ENCODE peak calls at places on chromosomes 2 and 18, in seven cellular contexts. A is stimulated activated CD8-positive, alpha-beta memory T cell treated with anti-CD3 and anti-CD28 coated beads, Interleukin-7, amount 100 ng/mL, for 4 hours; C is HS-5; Q is NCI-H774; V is anterior cingulate cortex; F is BE2C; R is HTR-8/SVneo. K is an unnamed sample.

GRCh38 chr2:16407358-16407757 is 258.3 kb downstream of the CYRIA start:
- DNase-seq in A (no peak), C (no peak), Q (no peak), V (peak), F (peak), R (no peak), K (no peak)

GRCh38 chr18:53920312-53921075 is 304.0 kb downstream of the MBD2 start:
- DNase-seq in A (no peak), C (no peak), Q (no peak), V (no peak), F (no peak), R (no peak), K (no peak)

GRCh38 chr2:232353660-232354059 is 24.9 kb upstream of the ALPP start:
- DNase-seq in A (no peak), C (no peak), Q (no peak), V (no peak), F (no peak), R (no peak), K (no peak)

GRCh38 chr2:9703085-9703641 is 72.4 kb upstream of the YWHAQ start:
- DNase-seq in A (peak), C (peak), Q (no peak), V (peak), F (no peak), R (peak), K (no peak)

GRCh38 chr2:36197192-36197591 is 158.4 kb upstream of the CRIM1 start:
- DNase-seq in A (no peak), C (no peak), Q (no peak), V (no peak), F (no peak), R (peak), K (no peak)

GRCh38 chr2:42021490-42021889 is 26.3 kb upstream of the PKDCC start:
- DNase-seq in A (no peak), C (no peak), Q (no peak), V (no peak), F (peak), R (peak), K (no peak)

GRCh38 chr2:113376248-113376934 is 61.1 kb upstream of the ZNG1B start:
- DNase-seq in A (no peak), C (no peak), Q (no peak), V (no peak), F (no peak), R (no peak), K (no peak)

GRCh38 chr2:198325359-198325758 is 521.0 kb downstream of the PLCL1 start:
- DNase-seq in A (no peak), C (no peak), Q (no peak), V (no peak), F (no peak), R (no peak), K (no peak)

GRCh38 chr2:206158563-206159345 is 490 bp downstream of the NDUFS1 start:
- DNase-seq in A (no peak), C (no peak), Q (no peak), V (no peak), F (no peak), R (peak), K (no peak)

GRCh38 chr2:28155071-28155470 is 237.6 kb upstream of the FOSL2 start:
- DNase-seq in A (no peak), C (no peak), Q (no peak), V (no peak), F (no peak), R (no peak), K (no peak)

GRCh38 chr18:58241877-58242276 is 197.9 kb downstream of the NEDD4L start:
- DNase-seq in A (no peak), C (peak), Q (no peak), V (no peak), F (no peak), R (no peak), K (no peak)

GRCh38 chr2:85255813-85256581 is 71.8 kb downstream of the TGOLN2 start:
- DNase-seq in A (no peak), C (no peak), Q (no peak), V (no peak), F (no peak), R (peak), K (peak)

GRCh38 chr2:160747771-160748170 is 254.2 kb upstream of the RBMS1 start:
- DNase-seq in A (no peak), C (peak), Q (no peak), V (no peak), F (no peak), R (peak), K (no peak)

GRCh38 chr2:174039551-174040416 is 74.6 kb upstream of the SP3 start:
- DNase-seq in A (peak), C (peak), Q (peak), V (peak), F (peak), R (peak), K (peak)

GRCh38 chr18:26051845-26052244 is 38.6 kb downstream of the SS18 start:
- DNase-seq in A (no peak), C (no peak), Q (no peak), V (no peak), F (no peak), R (no peak), K (no peak)

K was measured in mesothelial cell of epicardium.